ENCODE peak calls at places on chromosomes 2 and 18, in nine cellular contexts. W, S, C, X, G, M, U, K and T are unnamed samples.

GRCh38 chr2:163667064-163667887 is 68.5 kb downstream of the FIGN start:
- DNase-seq in W (peak; percentile 12), S (no peak), C (peak; percentile 66), X (no peak), G (no peak), M (no peak), U (no peak), K (peak; percentile 93), T (peak; percentile 92)

GRCh38 chr2:213806125-213806726 is 522.0 kb downstream of the SPAG16 start:
- DNase-seq in W (peak; percentile 42), S (no peak), C (no peak), X (peak; percentile 31), G (no peak), M (no peak), U (no peak), K (peak; percentile 55), T (no peak)

GRCh38 chr2:144379891-144380311 is 140.0 kb downstream of the ZEB2 start:
- DNase-seq in W (no peak), S (no peak), C (no peak), X (no peak), G (no peak), M (peak; percentile 63), U (no peak), K (no peak), T (no peak)

GRCh38 chr2:149561309-149561926 is 26.2 kb downstream of the MMADHC start:
- DNase-seq in W (peak; percentile 57), S (no peak), C (no peak), X (peak; percentile 49), G (no peak), M (no peak), U (no peak), K (peak; percentile 48), T (no peak)

GRCh38 chr2:204109681-204110080 is 173.1 kb downstream of the ICOS start:
- DNase-seq in W (no peak), S (no peak), C (no peak), X (no peak), G (no peak), M (no peak), U (no peak), K (no peak), T (no peak)

GRCh38 chr2:64259301-64259700 is 115.1 kb upstream of the PELI1 start:
- DNase-seq in W (peak; percentile 87), S (no peak), C (no peak), X (no peak), G (no peak), M (peak; percentile 71), U (no peak), K (no peak), T (no peak)

GRCh38 chr2:172137109-172137508 is 34.4 kb upstream of the DLX2 start:
- DNase-seq in W (no peak), S (no peak), C (no peak), X (no peak), G (no peak), M (no peak), U (no peak), K (no peak), T (no peak)

GRCh38 chr2:65539633-65540032 is 107.2 kb upstream of the SPRED2 start:
- DNase-seq in W (no peak), S (no peak), C (no peak), X (no peak), G (no peak), M (no peak), U (peak; percentile 15), K (no peak), T (no peak)

GRCh38 chr2:136448435-136448834 is 316.9 kb upstream of the THSD7B start:
- DNase-seq in W (peak; percentile 43), S (no peak), C (no peak), X (peak; percentile 52), G (no peak), M (no peak), U (no peak), K (peak; percentile 5), T (no peak)

GRCh38 chr2:150350500-150350899 is 137.0 kb downstream of the RND3 start:
- DNase-seq in W (no peak), S (no peak), C (no peak), X (no peak), G (no peak), M (no peak), U (no peak), K (no peak), T (no peak)

GRCh38 chr2:43315482-43315881 is 89.1 kb upstream of the ZFP36L2 start:
- DNase-seq in W (no peak), S (no peak), C (no peak), X (no peak), G (no peak), M (no peak), U (no peak), K (no peak), T (no peak)

GRCh38 chr2:47656715-47657600 is 126.0 kb upstream of the MSH6 start:
- DNase-seq in W (no peak), S (no peak), C (peak; percentile 65), X (peak; percentile 57), G (no peak), M (no peak), U (no peak), K (no peak), T (no peak)

GRCh38 chr2:133171396-133172004 is 396.8 kb downstream of the NCKAP5 start:
- DNase-seq in W (peak; percentile 89), S (no peak), C (no peak), X (peak; percentile 54), G (no peak), M (no peak), U (no peak), K (peak; percentile 80), T (peak; percentile 22)

GRCh38 chr2:42922790-42923631 is 130.6 kb upstream of the HAAO start:
- DNase-seq in W (no peak), S (no peak), C (no peak), X (no peak), G (no peak), M (no peak), U (no peak), K (peak; percentile 65), T (no peak)

GRCh38 chr18:11946756-11947155 is 34.6 kb upstream of the IMPA2 start:
- DNase-seq in W (no peak), S (no peak), C (no peak), X (no peak), G (no peak), M (no peak), U (no peak), K (peak; percentile 81), T (no peak)

GRCh38 chr18:10736984-10737383 is 211.2 kb downstream of the NAPG start:
- DNase-seq in W (peak; percentile 9), S (no peak), C (no peak), X (no peak), G (peak; percentile 18), M (no peak), U (no peak), K (no peak), T (no peak)

GRCh38 chr2:101305492-101306123 is 2.9 kb downstream of the RNF149 start:
- DNase-seq in W (no peak), S (no peak), C (no peak), X (no peak), G (no peak), M (no peak), U (no peak), K (peak; percentile 64), T (no peak)

GRCh38 chr2:48479923-48480322 is 50.0 kb upstream of the STON1 start:
- DNase-seq in W (no peak), S (no peak), C (no peak), X (no peak), G (no peak), M (no peak), U (no peak), K (no peak), T (peak; percentile 18)

GRCh38 chr18:37398248-37398920 is 167.2 kb downstream of the CELF4 start:
- DNase-seq in W (no peak), S (no peak), C (no peak), X (no peak), G (no peak), M (no peak), U (no peak), K (no peak), T (no peak)

GRCh38 chr2:4175343-4175742 is 472.0 kb downstream of the DCDC2C start:
- DNase-seq in W (peak; percentile 13), S (no peak), C (no peak), X (no peak), G (no peak), M (no peak), U (no peak), K (no peak), T (no peak)

GRCh38 chr2:94970353-94970752 is 55.2 kb upstream of the MAL start:
- DNase-seq in W (no peak), S (no peak), C (no peak), X (no peak), G (no peak), M (no peak), U (no peak), K (no peak), T (no peak)

GRCh38 chr18:76495435-76496199 is 575 bp upstream of the ZNF516 start:
- DNase-seq in W (peak; percentile 66), S (no peak), C (no peak), X (peak; percentile 72), G (no peak), M (no peak), U (peak; percentile 57), K (peak; percentile 52), T (no peak)

GRCh38 chr18:59865241-59865986 is 34.4 kb upstream of the PMAIP1 start:
- DNase-seq in W (no peak), S (no peak), C (no peak), X (no peak), G (no peak), M (no peak), U (no peak), K (no peak), T (no peak)
- H3K4me3 ChIP-seq in W (no peak overlapping the region), S (no peak overlapping the region), C (no peak overlapping the region), X (no peak overlapping the region), G (no peak overlapping the region), M (no peak overlapping the region), U (no peak overlapping the region), K (no peak overlapping the region), T (no peak overlapping the region)

DNA sequence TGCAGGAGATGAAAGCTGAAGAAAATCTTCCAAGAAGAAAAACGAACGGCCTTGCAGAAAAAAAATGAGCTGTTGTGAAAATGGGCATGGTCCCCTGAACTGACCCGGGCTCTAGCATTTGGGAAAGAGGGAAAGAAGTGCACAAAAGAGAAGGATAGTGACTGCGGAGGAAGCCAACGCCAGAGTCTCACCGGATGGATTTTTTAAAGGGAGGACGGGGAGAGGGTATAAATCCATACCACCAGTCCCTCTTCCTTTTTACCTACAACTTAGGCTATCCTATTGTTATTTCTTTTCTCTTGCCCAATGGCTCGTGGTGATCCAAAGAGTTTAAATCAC is 594 bp downstream of the WDR35 start:
- DNase-seq in W (peak; percentile 23), S (no peak), C (no peak), X (no peak), G (no peak), M (no peak), U (no peak), K (no peak), T (no peak)
- H3K4me3 ChIP-seq in W (peak overlapping the region; percentile 69), S (peak overlapping the region; percentile 75), C (peak overlapping the region; percentile 86), X (no peak overlapping the region), G (no peak overlapping the region), M (peak overlapping the region; percentile 83), U (peak overlapping the region; percentile 57), K (peak overlapping the region; percentile 95), T (peak overlapping the region; percentile 89)

GRCh38 chr2:74525717-74526648 is at the start of gene DQX1:
- DNase-seq in W (peak; percentile 44), S (no peak), C (no peak), X (peak; percentile 63), G (peak; percentile 31), M (no peak), U (peak; percentile 71), K (no peak), T (no peak)
- H3K4me3 ChIP-seq in W (no peak within 1 kb of the TSS), S (no peak within 1 kb of the TSS), C (no peak within 1 kb of the TSS), X (no peak within 1 kb of the TSS), G (no peak within 1 kb of the TSS), M (no peak within 1 kb of the TSS), U (peak within 1 kb of the TSS; percentile 3), K (no peak within 1 kb of the TSS), T (no peak within 1 kb of the TSS)

GRCh38 chr2:102581911-102582310 is 37.4 kb upstream of the SLC9A2 start:
- DNase-seq in W (no peak), S (no peak), C (no peak), X (no peak), G (no peak), M (no peak), U (no peak), K (no peak), T (no peak)
- H3K4me3 ChIP-seq in W (no peak overlapping the region), S (no peak overlapping the region), C (no peak overlapping the region), X (no peak overlapping the region), G (no peak overlapping the region), M (no peak overlapping the region), U (no peak overlapping the region), K (no peak overlapping the region), T (no peak overlapping the region)